ENCODE peak calls at places on chromosomes 11 and 22, in nine cellular contexts. One of them, this sample, is unnamed.

GRCh38 chr11:43852057-43852636 is 28.5 kb upstream of the ALKBH3 start:
- DNase-seq in GM20000: peak
- DNase-seq in IMR-90: peak
- DNase-seq in tibial nerve: peak
- DNase-seq in choroid plexus epithelial cell: peak
- DNase-seq in progenitor cell of endocrine pancreas: peak
- DNase-seq in type B pancreatic cell: no peak
- DNase-seq in adrenal gland: peak
- DNase-seq in PC-3: peak
- DNase-seq in this sample: peak

GRCh38 chr11:93908689-93909088 is 58.3 kb upstream of the VSTM5 start:
- DNase-seq in GM20000: no peak
- DNase-seq in IMR-90: peak
- DNase-seq in tibial nerve: no peak
- DNase-seq in choroid plexus epithelial cell: peak
- DNase-seq in progenitor cell of endocrine pancreas: no peak
- DNase-seq in type B pancreatic cell: no peak
- DNase-seq in adrenal gland: no peak
- DNase-seq in PC-3: peak
- DNase-seq in this sample: no peak

GRCh38 chr11:10645212-10645795 is 48.3 kb downstream of the IRAG1 start:
- DNase-seq in GM20000: no peak
- DNase-seq in IMR-90: no peak
- DNase-seq in tibial nerve: no peak
- DNase-seq in choroid plexus epithelial cell: no peak
- DNase-seq in progenitor cell of endocrine pancreas: no peak
- DNase-seq in type B pancreatic cell: no peak
- DNase-seq in adrenal gland: no peak
- DNase-seq in PC-3: no peak
- DNase-seq in this sample: no peak

GRCh38 chr11:10592331-10592730 is 23.9 kb upstream of the LYVE1 start:
- DNase-seq in GM20000: no peak
- DNase-seq in IMR-90: peak
- DNase-seq in tibial nerve: no peak
- DNase-seq in choroid plexus epithelial cell: peak
- DNase-seq in progenitor cell of endocrine pancreas: no peak
- DNase-seq in type B pancreatic cell: no peak
- DNase-seq in adrenal gland: no peak
- DNase-seq in PC-3: peak
- DNase-seq in this sample: no peak

GRCh38 chr11:18769802-18770456 is 21.7 kb downstream of the PTPN5 start:
- DNase-seq in GM20000: peak
- DNase-seq in IMR-90: no peak
- DNase-seq in tibial nerve: no peak
- DNase-seq in choroid plexus epithelial cell: no peak
- DNase-seq in progenitor cell of endocrine pancreas: no peak
- DNase-seq in type B pancreatic cell: no peak
- DNase-seq in adrenal gland: no peak
- DNase-seq in PC-3: no peak
- DNase-seq in this sample: no peak

GRCh38 chr11:58513747-58514367 is 6.0 kb upstream of the OR5B21 start:
- DNase-seq in GM20000: peak
- DNase-seq in IMR-90: peak
- DNase-seq in tibial nerve: no peak
- DNase-seq in choroid plexus epithelial cell: peak
- DNase-seq in progenitor cell of endocrine pancreas: peak
- DNase-seq in type B pancreatic cell: no peak
- DNase-seq in adrenal gland: peak
- DNase-seq in PC-3: peak
- DNase-seq in this sample: peak

GRCh38 chr22:45878051-45878764 is 98.8 kb downstream of the WNT7B start:
- DNase-seq in GM20000: no peak
- DNase-seq in IMR-90: no peak
- DNase-seq in tibial nerve: peak
- DNase-seq in choroid plexus epithelial cell: no peak
- DNase-seq in progenitor cell of endocrine pancreas: peak
- DNase-seq in type B pancreatic cell: no peak
- DNase-seq in adrenal gland: no peak
- DNase-seq in PC-3: no peak
- DNase-seq in this sample: no peak

GRCh38 chr11:118895093-118896039 is 11.7 kb downstream of the CXCR5 start:
- DNase-seq in GM20000: peak
- DNase-seq in IMR-90: no peak
- DNase-seq in tibial nerve: no peak
- DNase-seq in choroid plexus epithelial cell: no peak
- DNase-seq in progenitor cell of endocrine pancreas: no peak
- DNase-seq in type B pancreatic cell: no peak
- DNase-seq in adrenal gland: no peak
- DNase-seq in PC-3: no peak
- DNase-seq in this sample: no peak

GRCh38 chr11:91220476-91221202 is 997.8 kb upstream of the CHORDC1 start:
- DNase-seq in GM20000: no peak
- DNase-seq in IMR-90: peak
- DNase-seq in tibial nerve: no peak
- DNase-seq in choroid plexus epithelial cell: peak
- DNase-seq in progenitor cell of endocrine pancreas: no peak
- DNase-seq in type B pancreatic cell: no peak
- DNase-seq in adrenal gland: peak
- DNase-seq in PC-3: peak
- DNase-seq in this sample: no peak

GRCh38 chr11:100932474-100933100 is 197.0 kb downstream of the PGR start:
- DNase-seq in GM20000: peak
- DNase-seq in IMR-90: peak
- DNase-seq in tibial nerve: no peak
- DNase-seq in choroid plexus epithelial cell: peak
- DNase-seq in progenitor cell of endocrine pancreas: no peak
- DNase-seq in type B pancreatic cell: no peak
- DNase-seq in adrenal gland: no peak
- DNase-seq in PC-3: peak
- DNase-seq in this sample: no peak

GRCh38 chr11:112320668-112321067 is 60.0 kb upstream of the PLET1 start:
- DNase-seq in GM20000: no peak
- DNase-seq in IMR-90: peak
- DNase-seq in tibial nerve: peak
- DNase-seq in choroid plexus epithelial cell: peak
- DNase-seq in progenitor cell of endocrine pancreas: no peak
- DNase-seq in type B pancreatic cell: no peak
- DNase-seq in adrenal gland: peak
- DNase-seq in PC-3: peak
- DNase-seq in this sample: no peak

GRCh38 chr11:7020183-7020917 is at the start of the genes NLRP14 and ZNF214:
- DNase-seq in GM20000: peak
- DNase-seq in IMR-90: peak
- DNase-seq in tibial nerve: peak
- DNase-seq in choroid plexus epithelial cell: peak
- DNase-seq in progenitor cell of endocrine pancreas: peak
- DNase-seq in type B pancreatic cell: peak
- DNase-seq in adrenal gland: peak
- DNase-seq in PC-3: peak
- DNase-seq in this sample: peak

GRCh38 chr22:41672780-41673509 is 15.7 kb downstream of the SNU13 start:
- DNase-seq in GM20000: no peak
- DNase-seq in IMR-90: no peak
- DNase-seq in tibial nerve: no peak
- DNase-seq in choroid plexus epithelial cell: peak
- DNase-seq in progenitor cell of endocrine pancreas: no peak
- DNase-seq in type B pancreatic cell: no peak
- DNase-seq in adrenal gland: no peak
- DNase-seq in PC-3: peak
- DNase-seq in this sample: no peak
- TF ChIP-seq CTCF in GM20000: no peak
- TF ChIP-seq CTCF in IMR-90: peak
- TF ChIP-seq CTCF in tibial nerve: no peak
- TF ChIP-seq CTCF in choroid plexus epithelial cell: peak
- TF ChIP-seq CTCF in progenitor cell of endocrine pancreas: peak
- TF ChIP-seq CTCF in type B pancreatic cell: peak
- TF ChIP-seq CTCF in adrenal gland: peak
- TF ChIP-seq CTCF in PC-3: peak
- TF ChIP-seq CTCF in this sample: no peak

GRCh38 chr11:86155210-86155844 is 86.4 kb upstream of the PICALM start:
- DNase-seq in GM20000: no peak
- DNase-seq in IMR-90: no peak
- DNase-seq in tibial nerve: no peak
- DNase-seq in choroid plexus epithelial cell: no peak
- DNase-seq in progenitor cell of endocrine pancreas: no peak
- DNase-seq in type B pancreatic cell: no peak
- DNase-seq in adrenal gland: no peak
- DNase-seq in PC-3: no peak
- DNase-seq in this sample: no peak
- TF ChIP-seq CTCF in GM20000: no peak
- TF ChIP-seq CTCF in IMR-90: no peak
- TF ChIP-seq CTCF in tibial nerve: no peak
- TF ChIP-seq CTCF in choroid plexus epithelial cell: no peak
- TF ChIP-seq CTCF in progenitor cell of endocrine pancreas: no peak
- TF ChIP-seq CTCF in type B pancreatic cell: no peak
- TF ChIP-seq CTCF in adrenal gland: no peak
- TF ChIP-seq CTCF in PC-3: no peak
- TF ChIP-seq CTCF in this sample: no peak

DNA sequence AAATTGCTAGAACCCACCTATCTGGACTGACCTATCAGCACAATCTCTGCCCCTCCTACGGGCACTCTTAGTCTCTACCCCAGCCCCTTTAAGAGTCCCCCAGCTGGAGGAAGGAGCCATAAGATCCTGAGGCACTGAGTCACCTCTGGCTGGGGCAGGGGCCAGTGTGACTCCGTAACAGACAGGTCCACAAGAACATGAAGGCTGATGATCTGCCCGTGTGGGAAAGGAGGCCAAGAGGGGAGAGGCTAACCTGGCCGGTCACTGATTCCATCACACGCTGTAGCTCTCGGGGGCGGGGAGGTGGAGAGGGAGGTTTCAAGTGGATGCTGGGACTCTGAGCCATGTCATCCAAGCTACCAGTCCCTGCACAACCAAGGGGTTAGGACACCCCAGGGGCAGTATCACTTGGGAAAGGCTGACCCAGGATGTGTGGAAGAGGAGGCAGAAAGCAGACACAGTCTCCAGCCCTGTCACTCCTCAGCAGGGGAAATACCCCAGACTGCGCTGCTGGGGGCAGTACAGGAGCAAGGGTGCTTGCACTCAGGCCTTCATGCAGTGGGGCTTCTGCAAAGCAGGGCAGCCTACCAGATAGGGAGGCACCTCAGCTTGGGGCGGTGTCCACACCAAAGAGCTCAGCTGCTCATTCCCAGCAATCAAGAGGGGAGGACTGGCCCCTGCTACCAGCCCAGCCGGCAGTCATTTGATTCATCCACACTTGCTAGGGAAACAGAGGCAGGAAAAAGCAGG is 22.3 kb downstream of the ARHGAP1 start:
- DNase-seq in GM20000: no peak
- DNase-seq in IMR-90: peak
- DNase-seq in tibial nerve: no peak
- DNase-seq in choroid plexus epithelial cell: peak
- DNase-seq in progenitor cell of endocrine pancreas: no peak
- DNase-seq in type B pancreatic cell: no peak
- DNase-seq in adrenal gland: peak
- DNase-seq in PC-3: no peak
- DNase-seq in this sample: no peak
- TF ChIP-seq CTCF in GM20000: no peak
- TF ChIP-seq CTCF in IMR-90: peak
- TF ChIP-seq CTCF in tibial nerve: no peak
- TF ChIP-seq CTCF in choroid plexus epithelial cell: no peak
- TF ChIP-seq CTCF in progenitor cell of endocrine pancreas: no peak
- TF ChIP-seq CTCF in type B pancreatic cell: no peak
- TF ChIP-seq CTCF in adrenal gland: no peak
- TF ChIP-seq CTCF in PC-3: no peak
- TF ChIP-seq CTCF in this sample: no peak

GRCh38 chr22:43537019-43537585 is 125.3 kb downstream of the MPPED1 start:
- DNase-seq in GM20000: no peak
- DNase-seq in IMR-90: no peak
- DNase-seq in tibial nerve: no peak
- DNase-seq in choroid plexus epithelial cell: no peak
- DNase-seq in progenitor cell of endocrine pancreas: no peak
- DNase-seq in type B pancreatic cell: no peak
- DNase-seq in adrenal gland: no peak
- DNase-seq in PC-3: peak
- DNase-seq in this sample: no peak
- TF ChIP-seq CTCF in GM20000: no peak
- TF ChIP-seq CTCF in IMR-90: no peak
- TF ChIP-seq CTCF in tibial nerve: no peak
- TF ChIP-seq CTCF in choroid plexus epithelial cell: no peak
- TF ChIP-seq CTCF in progenitor cell of endocrine pancreas: no peak
- TF ChIP-seq CTCF in type B pancreatic cell: peak
- TF ChIP-seq CTCF in adrenal gland: no peak
- TF ChIP-seq CTCF in PC-3: peak
- TF ChIP-seq CTCF in this sample: no peak

GRCh38 chr22:23857606-23858483 is at the start of gene SLC2A11:
- DNase-seq in GM20000: peak
- DNase-seq in IMR-90: peak
- DNase-seq in tibial nerve: peak
- DNase-seq in choroid plexus epithelial cell: peak
- DNase-seq in progenitor cell of endocrine pancreas: peak
- DNase-seq in type B pancreatic cell: peak
- DNase-seq in adrenal gland: peak
- DNase-seq in PC-3: peak
- DNase-seq in this sample: peak
- TF ChIP-seq CTCF in GM20000: no peak
- TF ChIP-seq CTCF in IMR-90: peak
- TF ChIP-seq CTCF in tibial nerve: peak
- TF ChIP-seq CTCF in choroid plexus epithelial cell: peak
- TF ChIP-seq CTCF in progenitor cell of endocrine pancreas: no peak
- TF ChIP-seq CTCF in type B pancreatic cell: peak
- TF ChIP-seq CTCF in adrenal gland: peak
- TF ChIP-seq CTCF in PC-3: no peak
- TF ChIP-seq CTCF in this sample: peak